ENCODE peak calls at places on chromosomes 2 and 18, in ten cellular contexts. V is ovary, M is thyroid gland, U is psoas muscle, X is colonic mucosa, A is left ventricle myocardium inferior, C is upper lobe of left lung, B is tibial nerve, F is Panc1, L is stomach. K is an unnamed sample.
A peak's percentile ranks its signal among the peaks of the same experiment; 100 is the strongest.

GRCh38 chr18:22694954-22695353 is 238.2 kb upstream of the RBBP8 start:
- DNase-seq in B (peak; percentile 57), V (peak; percentile 70), C (no peak), F (no peak), L (no peak), X (no peak), M (peak; percentile 11), U (peak; percentile 58), A (peak; percentile 26), K (no peak)

GRCh38 chr18:67705748-67706147 is 189.2 kb upstream of the DSEL start:
- DNase-seq in C (no peak), A (no peak), F (no peak), U (no peak), M (no peak), V (no peak), B (no peak), L (no peak), X (no peak), K (no peak)

GRCh38 chr18:67710639-67711038 is 194.1 kb upstream of the DSEL start:
- DNase-seq in L (no peak), U (no peak), A (no peak), F (no peak), X (no peak), M (no peak), B (no peak), V (no peak), C (no peak), K (no peak)

GRCh38 chr18:80009661-80010550 is 21.5 kb upstream of the TXNL4A start:
- DNase-seq in L (peak; percentile 28), V (no peak), X (no peak), B (no peak), U (peak; percentile 76), M (peak; percentile 32), A (peak; percentile 75), F (peak; percentile 85), C (peak; percentile 29), K (peak; percentile 84)

GRCh38 chr18:13455960-13456471 is 237.5 kb downstream of the LDLRAD4 start:
- DNase-seq in U (no peak), M (peak; percentile 56), C (no peak), A (no peak), X (no peak), L (no peak), F (no peak), B (no peak), V (no peak), K (no peak)

GRCh38 chr2:156157670-156158069 is 174.9 kb downstream of the NR4A2 start:
- DNase-seq in M (no peak), B (no peak), V (no peak), U (no peak), F (no peak), A (no peak), X (no peak), L (no peak), C (no peak), K (no peak)

GRCh38 chr18:31819106-31819924 is 58.6 kb upstream of the SLC25A52 start:
- DNase-seq in M (no peak), F (peak; percentile 24), X (peak; percentile 19), B (no peak), C (no peak), U (no peak), L (no peak), V (no peak), A (no peak), K (no peak)

GRCh38 chr2:157420771-157421323 is 23.0 kb downstream of the CYTIP start:
- DNase-seq in M (no peak), F (no peak), X (no peak), V (no peak), C (no peak), B (no peak), U (no peak), L (no peak), A (no peak), K (no peak)

GRCh38 chr2:189287982-189288494 is 108.5 kb upstream of the COL5A2 start:
- DNase-seq in M (no peak), U (no peak), F (peak; percentile 75), V (no peak), L (no peak), A (no peak), X (no peak), C (no peak), B (no peak), K (no peak)

GRCh38 chr2:132670961-132671781 is 1.2 kb upstream of the LYPD1 start:
- DNase-seq in B (no peak), U (no peak), L (no peak), A (no peak), C (no peak), F (no peak), M (no peak), V (no peak), X (no peak), K (no peak)

GRCh38 chr18:41075212-41075611 is 879.8 kb upstream of the PIK3C3 start:
- DNase-seq in U (no peak), V (no peak), C (no peak), X (no peak), B (no peak), A (no peak), L (no peak), M (no peak), F (no peak), K (no peak)

GRCh38 chr18:51614033-51614432 is 416.6 kb upstream of the MEX3C start:
- DNase-seq in B (no peak), V (no peak), F (peak; percentile 0), X (no peak), M (no peak), C (no peak), L (no peak), U (no peak), A (no peak), K (no peak)

GRCh38 chr2:75605770-75606535 is 40.6 kb upstream of the MRPL19 start:
- DNase-seq in A (no peak), U (no peak), B (no peak), F (no peak), L (no peak), V (no peak), C (peak; percentile 68), X (no peak), M (peak; percentile 74), K (no peak)

GRCh38 chr2:20541651-20542050 is 94.8 kb downstream of the RHOB start:
- DNase-seq in M (no peak), X (no peak), U (no peak), A (no peak), C (no peak), L (no peak), F (no peak), B (no peak), V (no peak), K (no peak)

GRCh38 chr2:140529706-140530105 is 1601.1 kb downstream of the LRP1B start:
- DNase-seq in U (no peak), V (no peak), B (no peak), C (no peak), X (no peak), L (no peak), A (no peak), M (no peak), F (no peak), K (no peak)

GRCh38 chr2:224591245-224591644 is 6.1 kb upstream of the CUL3 start:
- DNase-seq in B (no peak), V (no peak), A (no peak), L (no peak), M (no peak), C (no peak), F (no peak), X (no peak), U (no peak), K (no peak)
- H3K4me1 ChIP-seq in B (no peaks in the 10 kb centered on the region), V (no peaks in the 10 kb centered on the region), A (peaks cover 9% of the 10 kb centered on the region), L (peaks cover 9% of the 10 kb centered on the region), M (peaks cover 6% of the 10 kb centered on the region), C (peaks cover 3% of the 10 kb centered on the region), F (peaks cover 11% of the 10 kb centered on the region), X (no peaks in the 10 kb centered on the region), U (peaks cover 7% of the 10 kb centered on the region), K (no peaks in the 10 kb centered on the region)

GRCh38 chr2:51335072-51336058 is 303.4 kb upstream of the NRXN1 start:
- DNase-seq in X (no peak), F (no peak), A (no peak), C (no peak), B (no peak), M (no peak), V (no peak), L (no peak), U (no peak), K (no peak)
- TF ChIP-seq CTCF in X (no peak), F (no peak), A (no peak), C (no peak), B (no peak), M (no peak), V (no peak), L (no peak), U (no peak), K (no peak)

GRCh38 chr2:143878131-143878530 is 641.8 kb downstream of the ZEB2 start:
- DNase-seq in L (no peak), F (no peak), A (no peak), C (no peak), V (no peak), U (no peak), M (no peak), X (no peak), B (no peak), K (no peak)

GRCh38 chr2:143877056-143877455 is 642.9 kb downstream of the ZEB2 start:
- DNase-seq in F (no peak), V (no peak), A (no peak), L (no peak), M (no peak), B (no peak), X (no peak), C (no peak), U (no peak), K (no peak)

GRCh38 chr2:143870696-143871095 is 649.2 kb downstream of the ZEB2 start:
- DNase-seq in V (no peak), F (no peak), L (no peak), C (no peak), A (no peak), U (no peak), X (no peak), B (no peak), M (no peak), K (no peak)

GRCh38 chr2:143875295-143876199 is 644.4 kb downstream of the ZEB2 start:
- DNase-seq in A (no peak), F (no peak), V (no peak), U (no peak), M (no peak), X (no peak), L (no peak), B (no peak), C (no peak), K (no peak)

DNA sequence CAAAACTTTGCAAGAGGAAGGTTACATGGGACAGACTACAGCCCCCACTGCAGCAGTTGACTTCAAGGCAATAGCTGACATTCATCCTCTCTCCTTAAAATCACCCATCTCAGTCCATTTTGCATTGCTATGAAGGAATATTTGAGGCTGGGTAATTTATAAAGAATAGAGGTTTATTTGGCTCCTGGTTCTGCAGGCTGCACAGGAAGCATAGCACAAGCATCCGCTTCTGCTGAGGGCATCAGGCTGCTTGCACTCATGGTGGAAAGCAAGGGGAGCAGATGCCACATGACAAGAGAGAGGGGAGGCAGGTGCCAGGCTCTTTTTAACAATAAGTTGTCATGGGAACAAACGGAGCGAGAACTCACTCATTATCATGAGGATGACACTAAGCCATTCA is 646.0 kb downstream of the ZEB2 start:
- DNase-seq in F (no peak), L (no peak), M (no peak), B (no peak), U (no peak), X (no peak), C (no peak), V (no peak), A (no peak), K (no peak)
- H3K4me3 ChIP-seq in F (no peak overlapping the region), L (no peak overlapping the region), M (no peak overlapping the region), B (no peak overlapping the region), U (no peak overlapping the region), X (no peak overlapping the region), C (no peak overlapping the region), V (no peak overlapping the region), A (no peak overlapping the region), K (no peak overlapping the region)

GRCh38 chr2:174510583-174511189 is 23.9 kb upstream of the GPR155 start:
- DNase-seq in A (no peak), X (no peak), U (no peak), L (no peak), M (no peak), B (no peak), F (no peak), C (no peak), V (no peak), K (no peak)
- H3K4me1 ChIP-seq in A (no peaks in the 10 kb centered on the region), X (no peaks in the 10 kb centered on the region), U (no peaks in the 10 kb centered on the region), L (no peaks in the 10 kb centered on the region), M (no peaks in the 10 kb centered on the region), B (no peaks in the 10 kb centered on the region), F (no peaks in the 10 kb centered on the region), C (no peaks in the 10 kb centered on the region), V (no peaks in the 10 kb centered on the region), K (no peaks in the 10 kb centered on the region)